ENCODE peak calls at places on chromosomes 6 and 20, in four cellular contexts. One of them, this sample, is unnamed. For H4K20me1, the result is how much of the 10 kb centered on the place peaks cover.

GRCh38 chr6:125863023-125863422 is 72.3 kb downstream of the NCOA7 start:
- DNase-seq in HCT116: no peak
- DNase-seq in K562: no peak
- DNase-seq in SK-N-SH: no peak
- DNase-seq in this sample: no peak

GRCh38 chr20:54188132-54188835 is 14.5 kb upstream of the CYP24A1 start:
- DNase-seq in HCT116: no peak
- DNase-seq in K562: peak
- DNase-seq in SK-N-SH: no peak
- DNase-seq in this sample: no peak

GRCh38 chr6:47321582-47321981 is 11.9 kb upstream of the TNFRSF21 start:
- DNase-seq in HCT116: no peak
- DNase-seq in K562: peak
- DNase-seq in SK-N-SH: no peak
- DNase-seq in this sample: no peak

GRCh38 chr6:56259682-56260081 is 12.3 kb upstream of the COL21A1 start:
- DNase-seq in HCT116: no peak
- DNase-seq in K562: no peak
- DNase-seq in SK-N-SH: no peak
- DNase-seq in this sample: no peak

GRCh38 chr6:30951907-30952469 is 11.2 kb downstream of the MUCL3 start:
- DNase-seq in HCT116: no peak
- DNase-seq in K562: no peak
- DNase-seq in SK-N-SH: no peak
- DNase-seq in this sample: no peak

GRCh38 chr6:105832358-105832757 is 253.8 kb upstream of the PRDM1 start:
- DNase-seq in HCT116: no peak
- DNase-seq in K562: no peak
- DNase-seq in SK-N-SH: no peak
- DNase-seq in this sample: no peak

GRCh38 chr20:11454966-11455799 is 462.5 kb upstream of the BTBD3 start:
- DNase-seq in HCT116: peak
- DNase-seq in K562: no peak
- DNase-seq in SK-N-SH: no peak
- DNase-seq in this sample: no peak

GRCh38 chr6:87341899-87342298 is 2.7 kb upstream of the C6orf163 start:
- DNase-seq in HCT116: no peak
- DNase-seq in K562: no peak
- DNase-seq in SK-N-SH: no peak
- DNase-seq in this sample: no peak

GRCh38 chr6:140319209-140319608 is 944.8 kb upstream of the CITED2 start:
- DNase-seq in HCT116: no peak
- DNase-seq in K562: no peak
- DNase-seq in SK-N-SH: no peak
- DNase-seq in this sample: peak

GRCh38 chr6:100203391-100203790 is 209.4 kb upstream of the MCHR2 start:
- DNase-seq in HCT116: peak
- DNase-seq in K562: no peak
- DNase-seq in SK-N-SH: no peak
- DNase-seq in this sample: no peak

GRCh38 chr20:3307695-3308094 is 68.7 kb upstream of the SLC4A11 start:
- DNase-seq in HCT116: no peak
- DNase-seq in K562: no peak
- DNase-seq in SK-N-SH: no peak
- DNase-seq in this sample: no peak

DNA sequence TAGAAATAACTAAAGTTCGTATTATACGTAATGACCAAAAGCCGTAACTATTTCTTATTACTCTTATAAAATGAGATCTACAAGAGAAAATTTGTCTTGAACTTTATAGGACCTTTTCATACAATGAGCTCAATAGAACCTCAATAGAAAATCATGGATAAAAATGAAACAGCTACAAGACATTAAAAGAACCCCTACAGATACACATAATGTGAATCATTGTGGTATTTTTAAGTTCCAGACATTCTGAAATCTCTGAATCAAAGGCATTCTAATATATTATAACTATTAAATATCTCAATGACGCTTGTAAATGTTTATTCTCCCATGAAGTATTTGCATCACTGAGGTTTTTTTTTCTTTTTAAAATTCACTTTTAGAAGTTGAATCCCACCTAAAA is 22.2 kb upstream of the POU3F2 start:
- DNase-seq in HCT116: no peak
- DNase-seq in K562: no peak
- DNase-seq in SK-N-SH: no peak
- DNase-seq in this sample: no peak
- H4K20me1 ChIP-seq in HCT116: under half
- H4K20me1 ChIP-seq in K562: under half
- H4K20me1 ChIP-seq in SK-N-SH: under half
- H4K20me1 ChIP-seq in this sample: under half

DNA sequence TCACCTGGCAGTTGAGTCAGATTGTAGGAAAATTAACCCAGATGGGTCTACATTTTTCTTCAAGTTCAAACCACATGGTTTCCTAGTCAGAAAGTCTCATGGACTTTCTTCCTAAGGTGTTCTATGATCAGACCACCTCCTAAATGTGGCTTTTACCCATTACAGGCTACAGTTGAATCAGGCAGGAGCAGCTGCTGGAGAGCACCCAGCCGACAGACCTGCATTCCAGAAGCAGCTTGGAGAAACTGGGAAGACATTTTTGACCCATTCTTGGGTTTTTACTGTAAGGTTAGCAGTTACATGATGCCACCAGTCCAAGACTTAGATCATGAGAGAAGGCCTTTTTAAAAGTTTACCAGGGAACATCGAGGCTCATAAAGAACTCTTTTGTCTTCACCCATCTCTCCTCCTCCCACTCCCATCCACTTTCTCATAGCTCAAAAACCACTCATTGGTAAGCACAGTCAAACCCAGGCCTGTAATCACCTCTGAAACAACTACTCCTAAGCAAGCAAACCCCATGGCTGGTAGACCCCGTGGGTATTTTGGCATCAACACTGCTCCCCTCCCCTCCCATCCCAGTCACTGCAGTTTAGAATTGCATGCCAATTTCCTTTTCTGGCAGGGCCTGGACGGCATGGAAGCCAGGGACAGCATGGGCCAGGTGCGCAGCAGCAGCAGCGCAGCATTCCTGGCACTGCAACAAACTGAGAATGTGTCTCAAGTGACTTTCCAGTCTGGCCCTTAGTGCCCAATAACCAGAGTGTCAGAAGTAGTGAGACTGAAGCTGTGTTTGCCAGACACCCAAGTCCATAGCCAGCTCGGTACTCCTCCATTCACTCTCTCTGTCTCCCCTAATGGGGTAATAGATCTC is 113.6 kb downstream of the CLIC5 start:
- DNase-seq in HCT116: no peak
- DNase-seq in K562: no peak
- DNase-seq in SK-N-SH: no peak
- DNase-seq in this sample: no peak
- TF ChIP-seq ZBTB33 in HCT116: no peak
- TF ChIP-seq ZBTB33 in K562: no peak
- TF ChIP-seq ZBTB33 in SK-N-SH: no peak
- TF ChIP-seq ZBTB33 in this sample: no peak

DNA sequence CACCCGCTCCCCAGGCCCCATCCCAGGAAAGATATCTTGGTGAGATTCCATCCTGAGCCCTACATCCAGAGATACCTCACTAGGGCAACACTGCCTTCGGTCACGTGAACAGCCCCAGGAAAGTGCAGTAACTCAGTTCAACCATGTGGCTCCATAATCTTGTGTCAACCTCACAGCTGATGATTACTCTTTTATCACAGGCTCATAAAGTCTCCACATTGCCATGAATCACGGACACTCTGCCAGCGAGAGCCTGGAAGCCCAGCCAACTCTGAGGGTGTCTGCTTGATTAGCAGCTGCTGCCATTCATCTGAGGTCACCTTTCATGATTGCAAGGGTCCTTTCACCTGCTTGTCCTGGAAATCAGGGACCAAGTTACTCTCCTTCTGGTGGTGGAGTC is 175.8 kb upstream of the LRFN2 start:
- DNase-seq in HCT116: no peak
- DNase-seq in K562: no peak
- DNase-seq in SK-N-SH: no peak
- DNase-seq in this sample: no peak
- TF ChIP-seq ELF1 in HCT116: no peak
- TF ChIP-seq ELF1 in K562: no peak
- TF ChIP-seq ELF1 in SK-N-SH: no peak
- TF ChIP-seq ELF1 in this sample: no peak

DNA sequence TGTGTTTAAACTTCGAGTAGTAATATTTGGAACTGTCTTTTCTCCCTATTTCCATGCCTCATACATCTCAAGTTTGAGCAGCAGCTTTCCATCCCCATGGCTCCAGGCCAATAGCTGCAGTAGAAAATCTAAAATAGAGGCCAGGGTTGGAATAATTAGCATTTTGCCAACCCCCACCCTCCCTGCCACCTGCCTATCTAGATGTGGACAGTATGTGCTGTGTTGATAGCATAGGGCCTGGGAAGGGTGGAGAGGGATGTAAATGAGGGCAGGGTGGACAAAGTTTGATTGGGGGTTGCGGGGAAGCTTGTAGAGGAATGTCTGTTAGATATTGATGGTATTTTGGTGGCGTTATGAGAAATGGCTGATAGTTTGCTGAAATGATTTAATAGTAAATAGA is 5.6 kb downstream of the TOP1 start:
- DNase-seq in HCT116: no peak
- DNase-seq in K562: peak
- DNase-seq in SK-N-SH: no peak
- DNase-seq in this sample: no peak
- H4K20me1 ChIP-seq in HCT116: half or more
- H4K20me1 ChIP-seq in K562: under half
- H4K20me1 ChIP-seq in SK-N-SH: half or more
- H4K20me1 ChIP-seq in this sample: under half

This sample was measured in HepG2.